ENCODE peak calls at places on chromosomes 11 and 22, in four cellular contexts. H is trophoblast cell; E is activated naive CD8-positive, alpha-beta T cell treated with anti-CD3 and anti-CD28 coated beads, Interleukin-2, amount 50 U/mL, for 24 hours; X is H9. V is an unnamed sample.
A peak's percentile ranks its signal among the peaks of the same experiment; 100 is the strongest.

GRCh38 chr11:77111946-77112345 is 9.3 kb downstream of the OMP start:
- DNase-seq in X (no peak), H (no peak), E (no peak), V (no peak)

GRCh38 chr22:17741866-17742527 is 32.3 kb downstream of the BID start:
- DNase-seq in X (no peak), H (no peak), E (no peak), V (no peak)

GRCh38 chr22:19196841-19197612 is 18.5 kb upstream of the SLC25A1 start:
- DNase-seq in H (no peak), E (no peak), X (no peak), V (no peak)

GRCh38 chr22:20051927-20052308 is 28.1 kb upstream of the DGCR8 start:
- DNase-seq in H (no peak), E (no peak), X (no peak), V (no peak)

GRCh38 chr11:30697032-30697431 is 110.9 kb upstream of the MPPED2 start:
- DNase-seq in E (no peak), X (no peak), H (no peak), V (no peak)

GRCh38 chr22:23216331-23217170 is 36.2 kb downstream of the BCR start:
- DNase-seq in X (no peak), E (peak; percentile 58), H (no peak), V (peak; percentile 91)

GRCh38 chr11:120197254-120197891 is 13.5 kb upstream of the OAF start:
- DNase-seq in X (peak; percentile 56), E (no peak), H (no peak), V (no peak)

GRCh38 chr11:110479445-110480101 is 49.8 kb downstream of the FDX1 start:
- DNase-seq in X (no peak), H (no peak), E (no peak), V (peak; percentile 9)

GRCh38 chr22:27686534-27686933 is 115.0 kb downstream of the MN1 start:
- DNase-seq in X (no peak), E (no peak), H (no peak), V (peak; percentile 90)

GRCh38 chr11:112962854-112963367 is 1.7 kb downstream of the NCAM1 start:
- DNase-seq in H (no peak), E (no peak), X (peak; percentile 66), V (peak; percentile 26)

GRCh38 chr11:64015510-64015909 is 20.2 kb upstream of the FLRT1 start:
- DNase-seq in E (no peak), H (no peak), X (no peak), V (no peak)

GRCh38 chr11:36774603-36775002 is 176.6 kb upstream of the RAG2 start:
- DNase-seq in E (no peak), H (peak; percentile 18), X (no peak), V (no peak)

GRCh38 chr22:17919276-17920144 is 104.9 kb downstream of the MICAL3 start:
- DNase-seq in H (no peak), X (peak; percentile 57), E (no peak), V (peak; percentile 51)

GRCh38 chr11:107824668-107825369 is 33.8 kb downstream of the SLC35F2 start:
- DNase-seq in X (no peak), H (no peak), E (no peak), V (no peak)

GRCh38 chr11:126059238-126059761 is 3.4 kb downstream of the CDON start:
- DNase-seq in H (no peak), E (no peak), X (no peak), V (no peak)

GRCh38 chr11:104581246-104581980 is 316.8 kb downstream of the CASP12 start:
- DNase-seq in E (no peak), X (no peak), H (no peak), V (no peak)

GRCh38 chr22:33447733-33448132 is 389.6 kb upstream of the SYN3 start:
- DNase-seq in H (no peak), X (no peak), E (no peak), V (no peak)

GRCh38 chr11:75189911-75190310 is 39.0 kb downstream of the SLCO2B1 start:
- DNase-seq in E (no peak), X (no peak), H (no peak), V (no peak)

GRCh38 chr11:9665749-9666148 is 1.9 kb downstream of the SWAP70 start:
- DNase-seq in H (no peak), E (no peak), X (no peak), V (no peak)

GRCh38 chr11:120467627-120468026 is 43.9 kb upstream of the GRIK4 start:
- DNase-seq in E (no peak), H (no peak), X (no peak), V (no peak)

GRCh38 chr11:103733889-103734288 is 302.6 kb upstream of the DDI1 start:
- DNase-seq in H (no peak), X (no peak), E (no peak), V (no peak)

GRCh38 chr22:30116362-30117117 is 36.3 kb downstream of the HORMAD2 start:
- DNase-seq in E (no peak), X (no peak), H (no peak), V (no peak)

GRCh38 chr22:29314537-29315285 is 786 bp downstream of the RASL10A start:
- DNase-seq in H (no peak), E (no peak), X (no peak), V (peak; percentile 19)

GRCh38 chr11:62592989-62593421 is 1.7 kb upstream of the TUT1 start:
- DNase-seq in X (no peak), H (no peak), E (no peak), V (no peak)

GRCh38 chr11:17788084-17788483 is 53.5 kb downstream of the KCNC1 start:
- DNase-seq in H (no peak), E (no peak), X (no peak), V (no peak)

GRCh38 chr11:58027341-58027740 is 3.4 kb upstream of the OR6Q1 start:
- DNase-seq in X (no peak), E (no peak), H (peak; percentile 51), V (peak; percentile 3)

GRCh38 chr22:49957826-49958461 is 2.6 kb upstream of the PIM3 start:
- DNase-seq in X (no peak), E (no peak), H (no peak), V (no peak)

GRCh38 chr11:33723238-33723881 is 12.9 kb downstream of the CD59 start:
- DNase-seq in X (no peak), H (peak; percentile 94), E (no peak), V (no peak)

GRCh38 chr11:396511-396947 is 2.5 kb downstream of the PKP3 start:
- DNase-seq in H (no peak), X (no peak), E (no peak), V (peak; percentile 70)

GRCh38 chr11:54927704-54928103 is 221.1 kb downstream of the OR4A5 start:
- DNase-seq in E (no peak), X (no peak), H (no peak), V (no peak)